ENCODE peak calls at places on chromosomes 16 and 17, in eight cellular contexts. M is epithelial cell of esophagus, I is kidney epithelial cell, P is Peyer's patch, E is DND-41, Q is bronchial epithelial cell, R is transverse colon, A is cardiac muscle cell. X is an unnamed sample.

GRCh38 chr17:83083368-83084201 is 4.2 kb downstream of the METRNL start:
- DNase-seq in A (peak; percentile 91), Q (peak; percentile 72), R (no peak), P (no peak), M (peak; percentile 51), I (peak; percentile 73), E (no peak), X (peak; percentile 90)

GRCh38 chr16:14302031-14302398 is 230.9 kb downstream of the MRTFB start:
- DNase-seq in R (peak; percentile 59), P (peak; percentile 72), Q (peak; percentile 27), I (no peak), A (peak; percentile 86), E (peak; percentile 58), M (peak; percentile 79), X (no peak)

GRCh38 chr17:7862692-7863437 is 5.1 kb downstream of the CYB5D1 start:
- DNase-seq in A (peak; percentile 65), E (peak; percentile 66), I (no peak), P (no peak), Q (peak; percentile 42), M (peak; percentile 51), R (peak; percentile 31), X (no peak)

GRCh38 chr17:1058423-1059130 is 61.6 kb downstream of the TIMM22 start:
- DNase-seq in A (peak; percentile 47), P (peak; percentile 80), M (peak; percentile 65), R (peak; percentile 65), Q (peak; percentile 45), I (no peak), E (peak; percentile 62), X (no peak)

GRCh38 chr17:49707246-49707607 is 537 bp downstream of the SLC35B1 start:
- DNase-seq in I (no peak), M (no peak), R (no peak), Q (no peak), A (no peak), E (peak; percentile 40), P (no peak), X (no peak)

GRCh38 chr16:14199624-14200023 is 128.5 kb downstream of the MRTFB start:
- DNase-seq in I (no peak), P (no peak), R (no peak), E (no peak), A (no peak), Q (peak; percentile 29), M (peak; percentile 24), X (no peak)

GRCh38 chr17:76151896-76152454 is 10.9 kb upstream of the FOXJ1 start:
- DNase-seq in A (no peak), I (no peak), M (no peak), E (no peak), P (peak; percentile 20), R (no peak), Q (no peak), X (no peak)

GRCh38 chr17:80364091-80364691 is 50.8 kb upstream of the ENDOV start:
- DNase-seq in Q (peak; percentile 30), M (peak; percentile 80), I (no peak), R (no peak), E (peak; percentile 47), P (peak; percentile 51), A (peak; percentile 11), X (no peak)

GRCh38 chr16:11843206-11843605 is 8.1 kb downstream of the RSL1D1 start:
- DNase-seq in M (no peak), R (no peak), Q (no peak), E (no peak), P (no peak), I (no peak), A (no peak), X (no peak)

GRCh38 chr17:8695916-8696415 is 48.7 kb downstream of the CCDC42 start:
- DNase-seq in M (no peak), A (peak; percentile 17), I (no peak), E (no peak), P (no peak), Q (no peak), R (no peak), X (no peak)

GRCh38 chr16:27204232-27204915 is 1.0 kb downstream of the KDM8 start:
- DNase-seq in E (no peak), A (no peak), P (no peak), I (no peak), Q (no peak), M (no peak), R (no peak), X (no peak)

GRCh38 chr17:57853695-57854094 is 3.9 kb upstream of the MRPS23 start:
- DNase-seq in I (no peak), P (peak; percentile 60), M (no peak), A (no peak), Q (no peak), R (peak; percentile 42), E (no peak), X (no peak)

GRCh38 chr16:23025692-23026305 is 123.5 kb downstream of the USP31 start:
- DNase-seq in I (no peak), M (peak; percentile 3), Q (no peak), R (no peak), A (no peak), E (no peak), P (no peak), X (no peak)

GRCh38 chr17:64171041-64171440 is 41.1 kb upstream of the ERN1 start:
- DNase-seq in Q (peak; percentile 93), E (no peak), P (no peak), A (peak; percentile 47), I (no peak), R (no peak), M (peak; percentile 86), X (no peak)

GRCh38 chr17:36089888-36090836 is at the start of gene CCL3:
- DNase-seq in I (no peak), P (no peak), M (no peak), R (peak; percentile 26), A (no peak), Q (no peak), E (no peak), X (no peak)

GRCh38 chr16:90019543-90020259 is 445 bp upstream of the DBNDD1 start:
- DNase-seq in A (no peak), I (no peak), M (peak; percentile 58), P (peak; percentile 73), E (peak; percentile 38), R (peak; percentile 62), Q (peak; percentile 56), X (no peak)

GRCh38 chr16:69381231-69381630 is 4.6 kb downstream of the TERF2 start:
- DNase-seq in I (no peak), M (no peak), E (no peak), Q (no peak), R (no peak), A (no peak), P (no peak), X (no peak)

GRCh38 chr16:83100679-83101078 is 473.9 kb downstream of the CDH13 start:
- DNase-seq in A (no peak), R (no peak), Q (peak; percentile 98), E (no peak), I (no peak), M (peak; percentile 91), P (no peak), X (no peak)

GRCh38 chr17:67020293-67020766 is 24.0 kb upstream of the CACNG1 start:
- DNase-seq in Q (no peak), R (no peak), M (no peak), P (no peak), E (no peak), I (no peak), A (no peak), X (no peak)

GRCh38 chr17:4515501-4515900 is 16.8 kb downstream of the SPNS2 start:
- DNase-seq in M (no peak), I (no peak), E (no peak), Q (no peak), A (no peak), R (no peak), P (no peak), X (no peak)

GRCh38 chr17:4512156-4513112 is 13.8 kb downstream of the SPNS2 start:
- DNase-seq in I (no peak), Q (no peak), R (no peak), A (no peak), P (no peak), E (no peak), M (no peak), X (no peak)

GRCh38 chr17:4514779-4515178 is 16.1 kb downstream of the SPNS2 start:
- DNase-seq in M (no peak), E (no peak), P (no peak), R (no peak), A (no peak), I (no peak), Q (no peak), X (no peak)

GRCh38 chr17:4513113-4514032 is 14.7 kb downstream of the SPNS2 start:
- DNase-seq in M (peak; percentile 51), P (no peak), E (no peak), R (no peak), I (no peak), A (peak; percentile 61), Q (peak; percentile 29), X (no peak)

DNA sequence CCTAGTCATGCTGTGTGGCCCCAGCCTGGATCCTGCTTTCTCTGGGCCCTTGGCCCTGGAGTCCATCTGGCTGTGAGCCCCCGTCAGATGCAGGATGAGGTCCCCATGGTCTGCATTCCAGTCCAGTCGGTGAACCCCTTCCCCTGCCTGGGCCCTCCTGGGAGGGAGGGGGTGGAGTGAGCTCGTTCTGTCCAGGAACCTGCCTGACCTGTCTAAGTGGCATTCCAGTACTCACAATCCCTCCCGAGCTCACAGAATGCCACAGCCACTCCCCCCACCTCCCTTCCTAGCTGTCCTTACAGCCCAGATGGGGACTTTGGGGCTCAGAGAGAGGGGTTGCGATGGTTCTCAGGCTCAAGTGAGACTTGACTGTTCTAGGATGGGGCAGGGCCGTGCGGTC is 15.5 kb downstream of the SPNS2 start:
- DNase-seq in Q (no peak), E (no peak), R (no peak), M (peak; percentile 62), I (no peak), A (no peak), P (no peak), X (no peak)
- TF ChIP-seq CTCF in Q (no peak), E (no peak), R (no peak), M (no peak), I (no peak), A (no peak), P (no peak), X (no peak)

GRCh38 chr16:84294196-84295142 is at the start of gene WFDC1:
- DNase-seq in Q (no peak), P (no peak), E (no peak), M (no peak), I (no peak), R (no peak), A (peak; percentile 39), X (no peak)
- H3K4me3 ChIP-seq in Q (no peak within 1 kb of the TSS), P (no peak within 1 kb of the TSS), E (no peak within 1 kb of the TSS), M (no peak within 1 kb of the TSS), I (no peak within 1 kb of the TSS), R (peak within 1 kb of the TSS; percentile 31), A (no peak within 1 kb of the TSS), X (peak within 1 kb of the TSS; percentile 49)

DNA sequence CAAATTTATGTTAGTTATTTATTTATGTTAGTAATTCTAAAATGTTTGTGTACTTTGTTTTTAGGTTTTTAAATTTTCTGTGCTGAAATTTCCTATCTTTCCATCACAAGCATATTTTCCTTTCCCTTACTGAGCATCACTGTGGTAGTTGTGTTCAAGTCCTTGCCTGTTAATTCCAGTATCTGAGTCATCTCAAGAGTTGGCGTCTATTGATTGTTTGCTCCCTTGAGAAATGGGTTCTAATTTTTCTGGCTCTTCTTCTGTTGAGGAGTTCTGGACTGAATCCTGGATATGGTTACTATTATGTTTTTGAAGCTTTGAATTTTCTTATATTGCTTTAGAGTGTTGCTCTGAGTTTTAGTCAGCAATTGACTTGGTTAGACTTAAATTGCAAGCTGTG is 56.3 kb downstream of the GAN start:
- DNase-seq in A (no peak), R (no peak), I (no peak), M (peak; percentile 56), Q (peak; percentile 72), E (no peak), P (no peak), X (no peak)
- TF ChIP-seq CTCF in A (no peak), R (no peak), I (no peak), M (no peak), Q (no peak), E (no peak), P (no peak), X (no peak)

GRCh38 chr16:25161753-25162152 is 50.2 kb downstream of the LCMT1 start:
- DNase-seq in Q (no peak), I (no peak), A (no peak), P (no peak), E (no peak), M (no peak), R (no peak), X (no peak)
- H3K4me3 ChIP-seq in Q (no peak overlapping the region), I (no peak overlapping the region), A (no peak overlapping the region), P (no peak overlapping the region), E (no peak overlapping the region), M (no peak overlapping the region), R (no peak overlapping the region), X (no peak overlapping the region)